ENCODE peak calls at places on chromosomes 11 and 22, in five cellular contexts. One of them, this sample, is unnamed.
A peak's percentile ranks its signal among the peaks of the same experiment; 100 is the strongest.

GRCh38 chr22:26558246-26558895 is 31.6 kb downstream of the TPST2 start:
- DNase-seq in kidney epithelial cell: no peak
- DNase-seq in spleen: no peak
- DNase-seq in cardiac fibroblast: peak; percentile 43
- DNase-seq in upper lobe of right lung: no peak
- DNase-seq in this sample: peak; percentile 10

GRCh38 chr11:114149689-114150407 is 90.3 kb downstream of the ZBTB16 start:
- DNase-seq in kidney epithelial cell: no peak
- DNase-seq in spleen: no peak
- DNase-seq in cardiac fibroblast: peak; percentile 81
- DNase-seq in upper lobe of right lung: no peak
- DNase-seq in this sample: peak; percentile 45

GRCh38 chr22:17191163-17191562 is 28.1 kb downstream of the ADA2 start:
- DNase-seq in kidney epithelial cell: no peak
- DNase-seq in spleen: no peak
- DNase-seq in cardiac fibroblast: peak; percentile 33
- DNase-seq in upper lobe of right lung: no peak
- DNase-seq in this sample: no peak

GRCh38 chr11:70678931-70679900 is 280.9 kb downstream of the CTTN start:
- DNase-seq in kidney epithelial cell: no peak
- DNase-seq in spleen: peak; percentile 60
- DNase-seq in cardiac fibroblast: no peak
- DNase-seq in upper lobe of right lung: no peak
- DNase-seq in this sample: no peak

GRCh38 chr11:26231252-26231661 is 100.7 kb upstream of the ANO3 start:
- DNase-seq in kidney epithelial cell: no peak
- DNase-seq in spleen: no peak
- DNase-seq in cardiac fibroblast: peak; percentile 88
- DNase-seq in upper lobe of right lung: no peak
- DNase-seq in this sample: peak; percentile 62

GRCh38 chr22:47000888-47001287 is 238.4 kb downstream of the TBC1D22A start:
- DNase-seq in kidney epithelial cell: no peak
- DNase-seq in spleen: no peak
- DNase-seq in cardiac fibroblast: no peak
- DNase-seq in upper lobe of right lung: no peak
- DNase-seq in this sample: no peak

GRCh38 chr11:109123811-109124787 is 297.9 kb upstream of the C11orf87 start:
- DNase-seq in kidney epithelial cell: no peak
- DNase-seq in spleen: no peak
- DNase-seq in cardiac fibroblast: peak; percentile 10
- DNase-seq in upper lobe of right lung: no peak
- DNase-seq in this sample: peak; percentile 35

GRCh38 chr11:17887779-17888178 is 125.1 kb downstream of the SERGEF start:
- DNase-seq in kidney epithelial cell: no peak
- DNase-seq in spleen: no peak
- DNase-seq in cardiac fibroblast: no peak
- DNase-seq in upper lobe of right lung: no peak
- DNase-seq in this sample: peak; percentile 29

GRCh38 chr11:130223291-130223971 is 63.8 kb downstream of the ST14 start:
- DNase-seq in kidney epithelial cell: no peak
- DNase-seq in spleen: no peak
- DNase-seq in cardiac fibroblast: no peak
- DNase-seq in upper lobe of right lung: peak; percentile 64
- DNase-seq in this sample: peak; percentile 5

GRCh38 chr11:10076458-10077141 is 217.4 kb downstream of the SBF2 start:
- DNase-seq in kidney epithelial cell: no peak
- DNase-seq in spleen: no peak
- DNase-seq in cardiac fibroblast: peak; percentile 54
- DNase-seq in upper lobe of right lung: no peak
- DNase-seq in this sample: peak; percentile 75

GRCh38 chr11:3146612-3147256 is 18.4 kb downstream of the OSBPL5 start:
- DNase-seq in kidney epithelial cell: no peak
- DNase-seq in spleen: no peak
- DNase-seq in cardiac fibroblast: peak; percentile 74
- DNase-seq in upper lobe of right lung: no peak
- DNase-seq in this sample: peak; percentile 30

GRCh38 chr22:27959335-27960090 is 40.5 kb upstream of the PITPNB start:
- DNase-seq in kidney epithelial cell: no peak
- DNase-seq in spleen: no peak
- DNase-seq in cardiac fibroblast: no peak
- DNase-seq in upper lobe of right lung: no peak
- DNase-seq in this sample: no peak

GRCh38 chr11:7268727-7269126 is 17.0 kb downstream of the SYT9 start:
- DNase-seq in kidney epithelial cell: no peak
- DNase-seq in spleen: no peak
- DNase-seq in cardiac fibroblast: no peak
- DNase-seq in upper lobe of right lung: no peak
- DNase-seq in this sample: no peak

GRCh38 chr22:44147036-44147645 is 33.6 kb upstream of the PARVG start:
- DNase-seq in kidney epithelial cell: no peak
- DNase-seq in spleen: no peak
- DNase-seq in cardiac fibroblast: no peak
- DNase-seq in upper lobe of right lung: no peak
- DNase-seq in this sample: no peak

GRCh38 chr11:119222308-119222707 is 16.2 kb downstream of the CBL start:
- DNase-seq in kidney epithelial cell: no peak
- DNase-seq in spleen: no peak
- DNase-seq in cardiac fibroblast: peak; percentile 59
- DNase-seq in upper lobe of right lung: no peak
- DNase-seq in this sample: peak; percentile 72

GRCh38 chr22:37563153-37564081 is 3.1 kb downstream of the CDC42EP1 start:
- DNase-seq in kidney epithelial cell: peak; percentile 92
- DNase-seq in spleen: no peak
- DNase-seq in cardiac fibroblast: peak; percentile 96
- DNase-seq in upper lobe of right lung: peak; percentile 82
- DNase-seq in this sample: peak; percentile 97

GRCh38 chr11:123479048-123479837 is 49.2 kb downstream of the GRAMD1B start:
- DNase-seq in kidney epithelial cell: no peak
- DNase-seq in spleen: no peak
- DNase-seq in cardiac fibroblast: no peak
- DNase-seq in upper lobe of right lung: no peak
- DNase-seq in this sample: no peak

GRCh38 chr11:44960200-44960845 is 9.6 kb upstream of the TP53I11 start:
- DNase-seq in kidney epithelial cell: no peak
- DNase-seq in spleen: no peak
- DNase-seq in cardiac fibroblast: peak; percentile 14
- DNase-seq in upper lobe of right lung: no peak
- DNase-seq in this sample: no peak

DNA sequence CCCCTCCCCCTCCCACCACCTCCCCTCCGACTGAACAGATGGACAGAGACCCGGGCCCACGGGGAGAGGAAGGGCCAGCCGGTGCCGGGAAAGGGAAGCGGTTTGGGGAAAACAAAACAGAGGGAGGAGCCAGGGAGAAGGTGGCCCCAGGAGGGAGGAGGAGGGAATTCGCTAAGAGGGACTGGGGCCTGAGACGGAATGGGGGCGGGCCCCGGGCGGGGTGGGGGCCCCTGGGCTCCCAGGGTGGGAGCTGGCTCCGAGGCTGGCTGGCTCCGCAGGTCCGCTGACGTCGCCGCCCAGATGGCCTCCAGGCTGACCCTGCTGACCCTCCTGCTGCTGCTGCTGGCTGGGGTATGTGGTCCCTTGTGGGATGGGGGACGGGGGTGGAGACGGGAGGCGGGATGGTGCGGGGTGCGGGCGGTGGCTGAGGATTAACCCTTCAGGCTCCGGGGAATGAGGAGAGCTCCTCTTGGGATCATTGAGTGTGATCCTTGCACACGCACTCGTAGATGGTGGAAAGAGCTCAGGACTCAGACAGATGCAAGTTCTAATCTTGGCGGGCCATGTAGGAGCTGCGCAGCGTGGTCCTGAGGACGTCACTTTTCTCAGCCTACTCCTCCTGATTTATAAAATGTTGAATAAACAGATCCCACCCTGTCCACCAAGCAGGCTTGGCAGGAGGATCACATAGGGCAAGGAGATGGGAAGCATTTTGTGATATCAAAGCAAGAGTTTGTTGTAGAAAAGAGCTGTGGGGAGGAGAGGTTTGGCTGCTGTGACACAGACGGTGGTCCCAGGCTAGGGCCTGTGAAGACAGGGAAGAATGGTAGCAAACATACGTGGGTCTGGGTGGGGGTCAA is 716 bp downstream of the SERPING1 start:
- DNase-seq in kidney epithelial cell: no peak
- DNase-seq in spleen: peak; percentile 79
- DNase-seq in cardiac fibroblast: peak; percentile 65
- DNase-seq in upper lobe of right lung: peak; percentile 88
- DNase-seq in this sample: peak; percentile 76
- H3K4me3 ChIP-seq in kidney epithelial cell: peak overlapping the region; percentile 37
- H3K4me3 ChIP-seq in spleen: peak overlapping the region; percentile 49
- H3K4me3 ChIP-seq in cardiac fibroblast: peak overlapping the region; percentile 61
- H3K4me3 ChIP-seq in upper lobe of right lung: peak overlapping the region; percentile 60
- H3K4me3 ChIP-seq in this sample: peak overlapping the region; percentile 68

GRCh38 chr11:47248664-47249377 is at the start of gene ACP2:
- DNase-seq in kidney epithelial cell: no peak
- DNase-seq in spleen: peak; percentile 97
- DNase-seq in cardiac fibroblast: peak; percentile 92
- DNase-seq in upper lobe of right lung: peak; percentile 94
- DNase-seq in this sample: peak; percentile 91

GRCh38 chr11:47245586-47246357 is 2.8 kb downstream of the ACP2 start:
- DNase-seq in kidney epithelial cell: no peak
- DNase-seq in spleen: no peak
- DNase-seq in cardiac fibroblast: no peak
- DNase-seq in upper lobe of right lung: no peak
- DNase-seq in this sample: no peak

GRCh38 chr11:47249378-47249715 is 733 bp upstream of the ACP2 start:
- DNase-seq in kidney epithelial cell: no peak
- DNase-seq in spleen: no peak
- DNase-seq in cardiac fibroblast: no peak
- DNase-seq in upper lobe of right lung: no peak
- DNase-seq in this sample: no peak

GRCh38 chr11:47248304-47248663 is 330 bp downstream of the ACP2 start:
- DNase-seq in kidney epithelial cell: no peak
- DNase-seq in spleen: no peak
- DNase-seq in cardiac fibroblast: peak; percentile 53
- DNase-seq in upper lobe of right lung: no peak
- DNase-seq in this sample: peak; percentile 27

GRCh38 chr11:47247502-47247901 is 1.1 kb downstream of the ACP2 start:
- DNase-seq in kidney epithelial cell: no peak
- DNase-seq in spleen: no peak
- DNase-seq in cardiac fibroblast: no peak
- DNase-seq in upper lobe of right lung: no peak
- DNase-seq in this sample: no peak
- H3K4me3 ChIP-seq in kidney epithelial cell: no peak overlapping the region
- H3K4me3 ChIP-seq in spleen: peak overlapping the region; percentile 94
- H3K4me3 ChIP-seq in cardiac fibroblast: no peak overlapping the region
- H3K4me3 ChIP-seq in upper lobe of right lung: no peak overlapping the region
- H3K4me3 ChIP-seq in this sample: peak overlapping the region; percentile 95

GRCh38 chr11:61910473-61911123 is 6.8 kb downstream of the RAB3IL1 start:
- DNase-seq in kidney epithelial cell: no peak
- DNase-seq in spleen: peak; percentile 63
- DNase-seq in cardiac fibroblast: no peak
- DNase-seq in upper lobe of right lung: peak; percentile 18
- DNase-seq in this sample: no peak

GRCh38 chr11:61912991-61913698 is 4.2 kb downstream of the RAB3IL1 start:
- DNase-seq in kidney epithelial cell: no peak
- DNase-seq in spleen: peak; percentile 67
- DNase-seq in cardiac fibroblast: no peak
- DNase-seq in upper lobe of right lung: peak; percentile 54
- DNase-seq in this sample: no peak

GRCh38 chr11:61911124-61911700 is 6.2 kb downstream of the RAB3IL1 start:
- DNase-seq in kidney epithelial cell: no peak
- DNase-seq in spleen: peak; percentile 38
- DNase-seq in cardiac fibroblast: no peak
- DNase-seq in upper lobe of right lung: no peak
- DNase-seq in this sample: no peak

GRCh38 chr11:61912530-61912898 is 4.9 kb downstream of the RAB3IL1 start:
- DNase-seq in kidney epithelial cell: no peak
- DNase-seq in spleen: peak; percentile 85
- DNase-seq in cardiac fibroblast: no peak
- DNase-seq in upper lobe of right lung: peak; percentile 67
- DNase-seq in this sample: no peak

DNA sequence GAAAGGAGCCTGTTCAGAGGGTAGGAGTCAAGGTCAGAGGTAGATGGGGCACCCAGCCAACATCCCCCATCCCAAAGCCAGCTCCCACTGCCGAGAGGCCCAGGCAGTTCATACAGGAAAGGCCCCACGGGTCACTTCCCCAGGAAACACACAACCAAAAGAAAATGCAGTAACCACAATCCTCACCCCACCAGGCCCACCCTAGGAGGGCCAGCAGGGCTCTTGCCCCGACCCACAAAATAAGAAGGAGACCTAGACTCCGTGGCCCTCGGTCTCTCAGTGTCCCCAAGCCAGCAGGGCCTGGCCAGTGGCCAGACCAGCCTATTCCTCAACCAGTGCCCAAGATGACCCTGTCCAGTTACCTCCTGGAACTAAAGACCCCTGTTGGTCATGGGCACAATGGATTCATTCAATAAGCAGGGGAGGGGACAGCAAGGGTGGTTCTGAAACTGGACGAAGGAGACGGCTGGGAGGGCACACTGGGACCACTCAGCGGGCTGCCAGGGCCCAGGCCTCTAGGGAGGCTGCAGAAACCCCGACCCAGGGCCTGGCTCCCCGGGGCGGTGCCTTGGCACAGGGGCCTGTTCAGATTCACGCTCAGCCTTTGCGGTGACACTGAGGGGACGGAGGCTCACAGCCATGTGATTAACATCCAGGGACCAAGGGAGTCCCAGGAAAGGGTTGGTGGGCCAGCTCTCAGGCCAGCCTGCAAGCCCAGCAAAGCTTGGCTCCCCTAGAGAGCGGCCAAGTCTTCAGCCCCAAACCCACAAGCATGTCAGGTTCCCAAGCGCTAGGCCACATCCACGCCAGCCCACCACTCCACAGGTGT is 5.5 kb downstream of the RAB3IL1 start:
- DNase-seq in kidney epithelial cell: no peak
- DNase-seq in spleen: peak; percentile 73
- DNase-seq in cardiac fibroblast: no peak
- DNase-seq in upper lobe of right lung: peak; percentile 46
- DNase-seq in this sample: no peak
- H3K4me3 ChIP-seq in kidney epithelial cell: no peak overlapping the region
- H3K4me3 ChIP-seq in spleen: no peak overlapping the region
- H3K4me3 ChIP-seq in cardiac fibroblast: no peak overlapping the region
- H3K4me3 ChIP-seq in upper lobe of right lung: no peak overlapping the region
- H3K4me3 ChIP-seq in this sample: no peak overlapping the region

GRCh38 chr11:503179-503981 is 3.7 kb downstream of the RNH1 start:
- DNase-seq in kidney epithelial cell: no peak
- DNase-seq in spleen: peak; percentile 86
- DNase-seq in cardiac fibroblast: peak; percentile 56
- DNase-seq in upper lobe of right lung: peak; percentile 87
- DNase-seq in this sample: peak; percentile 76
- H3K4me3 ChIP-seq in kidney epithelial cell: no peak overlapping the region
- H3K4me3 ChIP-seq in spleen: peak overlapping the region; percentile 46
- H3K4me3 ChIP-seq in cardiac fibroblast: peak overlapping the region; percentile 61
- H3K4me3 ChIP-seq in upper lobe of right lung: peak overlapping the region; percentile 88
- H3K4me3 ChIP-seq in this sample: peak overlapping the region; percentile 94

GRCh38 chr11:65809496-65809895 is 22.6 kb downstream of the OVOL1 start:
- DNase-seq in kidney epithelial cell: no peak
- DNase-seq in spleen: no peak
- DNase-seq in cardiac fibroblast: no peak
- DNase-seq in upper lobe of right lung: no peak
- DNase-seq in this sample: no peak
- H3K4me3 ChIP-seq in kidney epithelial cell: no peak overlapping the region
- H3K4me3 ChIP-seq in spleen: no peak overlapping the region
- H3K4me3 ChIP-seq in cardiac fibroblast: no peak overlapping the region
- H3K4me3 ChIP-seq in upper lobe of right lung: no peak overlapping the region
- H3K4me3 ChIP-seq in this sample: no peak overlapping the region

GRCh38 chr22:45977551-45978274 is 751 bp upstream of the WNT7B start:
- DNase-seq in kidney epithelial cell: no peak
- DNase-seq in spleen: no peak
- DNase-seq in cardiac fibroblast: peak; percentile 20
- DNase-seq in upper lobe of right lung: no peak
- DNase-seq in this sample: no peak
- H3K4me3 ChIP-seq in kidney epithelial cell: no peak overlapping the region
- H3K4me3 ChIP-seq in spleen: no peak overlapping the region
- H3K4me3 ChIP-seq in cardiac fibroblast: no peak overlapping the region
- H3K4me3 ChIP-seq in upper lobe of right lung: peak overlapping the region; percentile 45
- H3K4me3 ChIP-seq in this sample: no peak overlapping the region